ENCODE peak calls at places on chromosomes 2 and 18, in six cellular contexts. One of them, this sample, is unnamed.

GRCh38 chr2:10303174-10303633 is 500 bp downstream of the HPCAL1 start:
- DNase-seq in tibial artery: no peak
- DNase-seq in HL-60: no peak
- DNase-seq in stomach: peak
- DNase-seq in neuronal stem cell: no peak
- DNase-seq in right lobe of liver: peak
- DNase-seq in this sample: no peak

GRCh38 chr2:189657867-189658266 is 3.4 kb upstream of the ASNSD1 start:
- DNase-seq in tibial artery: no peak
- DNase-seq in HL-60: no peak
- DNase-seq in stomach: peak
- DNase-seq in neuronal stem cell: no peak
- DNase-seq in right lobe of liver: no peak
- DNase-seq in this sample: no peak

GRCh38 chr2:23322813-23323212 is 62.2 kb upstream of the KLHL29 start:
- DNase-seq in tibial artery: no peak
- DNase-seq in HL-60: no peak
- DNase-seq in stomach: no peak
- DNase-seq in neuronal stem cell: no peak
- DNase-seq in right lobe of liver: no peak
- DNase-seq in this sample: no peak

GRCh38 chr2:74428675-74429074 is 7.1 kb downstream of the WDR54 start:
- DNase-seq in tibial artery: no peak
- DNase-seq in HL-60: no peak
- DNase-seq in stomach: no peak
- DNase-seq in neuronal stem cell: no peak
- DNase-seq in right lobe of liver: no peak
- DNase-seq in this sample: no peak

GRCh38 chr2:237662671-237663093 is 35.3 kb downstream of the LRRFIP1 start:
- DNase-seq in tibial artery: peak
- DNase-seq in HL-60: peak
- DNase-seq in stomach: peak
- DNase-seq in neuronal stem cell: peak
- DNase-seq in right lobe of liver: peak
- DNase-seq in this sample: no peak

GRCh38 chr2:174688079-174688478 is 76.2 kb downstream of the CHRNA1 start:
- DNase-seq in tibial artery: no peak
- DNase-seq in HL-60: no peak
- DNase-seq in stomach: no peak
- DNase-seq in neuronal stem cell: no peak
- DNase-seq in right lobe of liver: no peak
- DNase-seq in this sample: no peak

GRCh38 chr18:475202-475624 is 25.3 kb downstream of the COLEC12 start:
- DNase-seq in tibial artery: no peak
- DNase-seq in HL-60: no peak
- DNase-seq in stomach: no peak
- DNase-seq in neuronal stem cell: no peak
- DNase-seq in right lobe of liver: no peak
- DNase-seq in this sample: no peak

GRCh38 chr18:26301681-26302080 is 75.4 kb downstream of the TAF4B start:
- DNase-seq in tibial artery: no peak
- DNase-seq in HL-60: no peak
- DNase-seq in stomach: no peak
- DNase-seq in neuronal stem cell: no peak
- DNase-seq in right lobe of liver: no peak
- DNase-seq in this sample: no peak

GRCh38 chr2:146572598-146572997 is 1272.2 kb upstream of the ACVR2A start:
- DNase-seq in tibial artery: no peak
- DNase-seq in HL-60: no peak
- DNase-seq in stomach: no peak
- DNase-seq in neuronal stem cell: no peak
- DNase-seq in right lobe of liver: no peak
- DNase-seq in this sample: no peak

GRCh38 chr2:181628590-181629585 is 28.0 kb downstream of the CERKL start:
- DNase-seq in tibial artery: no peak
- DNase-seq in HL-60: no peak
- DNase-seq in stomach: no peak
- DNase-seq in neuronal stem cell: no peak
- DNase-seq in right lobe of liver: no peak
- DNase-seq in this sample: no peak

GRCh38 chr2:7766302-7766701 is 849.1 kb downstream of the RNF144A start:
- DNase-seq in tibial artery: no peak
- DNase-seq in HL-60: no peak
- DNase-seq in stomach: no peak
- DNase-seq in neuronal stem cell: no peak
- DNase-seq in right lobe of liver: no peak
- DNase-seq in this sample: no peak

GRCh38 chr2:63058742-63059433 is 8.3 kb downstream of the OTX1 start:
- DNase-seq in tibial artery: no peak
- DNase-seq in HL-60: no peak
- DNase-seq in stomach: no peak
- DNase-seq in neuronal stem cell: peak
- DNase-seq in right lobe of liver: no peak
- DNase-seq in this sample: no peak

GRCh38 chr2:207484444-207485391 is 45.0 kb upstream of the CREB1 start:
- DNase-seq in tibial artery: no peak
- DNase-seq in HL-60: no peak
- DNase-seq in stomach: no peak
- DNase-seq in neuronal stem cell: no peak
- DNase-seq in right lobe of liver: no peak
- DNase-seq in this sample: no peak

GRCh38 chr2:86249176-86249842 is 50.1 kb downstream of the MRPL35 start:
- DNase-seq in tibial artery: peak
- DNase-seq in HL-60: no peak
- DNase-seq in stomach: no peak
- DNase-seq in neuronal stem cell: no peak
- DNase-seq in right lobe of liver: no peak
- DNase-seq in this sample: no peak

GRCh38 chr2:147789720-147790119 is 55.1 kb upstream of the ACVR2A start:
- DNase-seq in tibial artery: no peak
- DNase-seq in HL-60: no peak
- DNase-seq in stomach: no peak
- DNase-seq in neuronal stem cell: no peak
- DNase-seq in right lobe of liver: no peak
- DNase-seq in this sample: no peak

GRCh38 chr2:219500135-219500534 is 1.4 kb downstream of the GMPPA start:
- DNase-seq in tibial artery: no peak
- DNase-seq in HL-60: no peak
- DNase-seq in stomach: no peak
- DNase-seq in neuronal stem cell: no peak
- DNase-seq in right lobe of liver: no peak
- DNase-seq in this sample: no peak

GRCh38 chr18:11925800-11926481 is 17.8 kb upstream of the MPPE1 start:
- DNase-seq in tibial artery: no peak
- DNase-seq in HL-60: no peak
- DNase-seq in stomach: no peak
- DNase-seq in neuronal stem cell: no peak
- DNase-seq in right lobe of liver: no peak
- DNase-seq in this sample: no peak

GRCh38 chr2:54724560-54725342 is 1.3 kb downstream of the EML6 start:
- DNase-seq in tibial artery: no peak
- DNase-seq in HL-60: no peak
- DNase-seq in stomach: peak
- DNase-seq in neuronal stem cell: peak
- DNase-seq in right lobe of liver: peak
- DNase-seq in this sample: peak

GRCh38 chr2:2083113-2083757 is 247.8 kb downstream of the MYT1L start:
- DNase-seq in tibial artery: no peak
- DNase-seq in HL-60: no peak
- DNase-seq in stomach: peak
- DNase-seq in neuronal stem cell: no peak
- DNase-seq in right lobe of liver: no peak
- DNase-seq in this sample: no peak

GRCh38 chr2:160377204-160377995 is 116.2 kb downstream of the RBMS1 start:
- DNase-seq in tibial artery: no peak
- DNase-seq in HL-60: no peak
- DNase-seq in stomach: no peak
- DNase-seq in neuronal stem cell: no peak
- DNase-seq in right lobe of liver: no peak
- DNase-seq in this sample: no peak

GRCh38 chr2:69588403-69588802 is 55.1 kb downstream of the AAK1 start:
- DNase-seq in tibial artery: no peak
- DNase-seq in HL-60: no peak
- DNase-seq in stomach: no peak
- DNase-seq in neuronal stem cell: no peak
- DNase-seq in right lobe of liver: no peak
- DNase-seq in this sample: no peak

GRCh38 chr2:579351-579886 is 97.8 kb downstream of the TMEM18 start:
- DNase-seq in tibial artery: no peak
- DNase-seq in HL-60: no peak
- DNase-seq in stomach: no peak
- DNase-seq in neuronal stem cell: no peak
- DNase-seq in right lobe of liver: no peak
- DNase-seq in this sample: no peak

GRCh38 chr2:176830362-176830761 is 382.2 kb upstream of the HNRNPA3 start:
- DNase-seq in tibial artery: no peak
- DNase-seq in HL-60: no peak
- DNase-seq in stomach: no peak
- DNase-seq in neuronal stem cell: peak
- DNase-seq in right lobe of liver: no peak
- DNase-seq in this sample: no peak

GRCh38 chr2:162524192-162524591 is 180.3 kb downstream of the GCA start:
- DNase-seq in tibial artery: no peak
- DNase-seq in HL-60: no peak
- DNase-seq in stomach: no peak
- DNase-seq in neuronal stem cell: no peak
- DNase-seq in right lobe of liver: peak
- DNase-seq in this sample: no peak

GRCh38 chr2:43192939-43193651 is 33.3 kb downstream of the ZFP36L2 start:
- DNase-seq in tibial artery: no peak
- DNase-seq in HL-60: no peak
- DNase-seq in stomach: no peak
- DNase-seq in neuronal stem cell: no peak
- DNase-seq in right lobe of liver: no peak
- DNase-seq in this sample: no peak

GRCh38 chr2:28544405-28544914 is 48.6 kb downstream of the PLB1 start:
- DNase-seq in tibial artery: no peak
- DNase-seq in HL-60: no peak
- DNase-seq in stomach: no peak
- DNase-seq in neuronal stem cell: peak
- DNase-seq in right lobe of liver: no peak
- DNase-seq in this sample: no peak

DNA sequence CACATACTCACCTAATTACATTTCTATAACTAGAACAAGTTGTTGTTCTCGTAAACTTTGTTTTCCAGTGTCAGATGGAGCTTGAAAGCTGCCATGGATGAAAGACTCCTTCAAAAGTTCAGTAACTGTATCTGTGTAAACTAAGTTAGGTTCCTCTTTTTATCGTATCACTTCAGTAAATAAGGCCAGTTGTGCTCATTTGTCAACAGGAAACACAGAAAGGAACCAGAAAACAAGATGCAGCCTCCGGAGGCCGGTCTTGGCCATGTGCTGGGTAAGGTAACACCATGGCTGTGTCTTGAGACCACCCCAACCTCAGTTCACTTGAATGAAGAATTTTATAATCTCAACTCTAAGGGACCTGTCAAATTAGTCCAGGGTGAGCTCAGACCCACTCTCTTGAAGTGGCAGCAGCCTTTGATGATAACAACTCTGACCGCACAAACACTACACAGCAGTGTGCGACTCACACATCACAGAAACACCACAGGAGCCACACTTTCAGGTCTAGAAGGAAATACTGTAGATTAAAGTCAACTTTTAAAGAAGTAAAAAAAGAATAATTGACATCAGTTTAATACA is 213.8 kb downstream of the AFF3 start:
- DNase-seq in tibial artery: no peak
- DNase-seq in HL-60: no peak
- DNase-seq in stomach: no peak
- DNase-seq in neuronal stem cell: no peak
- DNase-seq in right lobe of liver: no peak
- DNase-seq in this sample: no peak
- H3K27ac ChIP-seq in tibial artery: no peak
- H3K27ac ChIP-seq in HL-60: no peak
- H3K27ac ChIP-seq in stomach: no peak
- H3K27ac ChIP-seq in neuronal stem cell: no peak
- H3K27ac ChIP-seq in right lobe of liver: no peak
- H3K27ac ChIP-seq in this sample: no peak

GRCh38 chr2:67628892-67629291 is 231.8 kb downstream of the ETAA1 start:
- DNase-seq in tibial artery: no peak
- DNase-seq in HL-60: no peak
- DNase-seq in stomach: no peak
- DNase-seq in neuronal stem cell: no peak
- DNase-seq in right lobe of liver: no peak
- DNase-seq in this sample: no peak

GRCh38 chr2:67626656-67627055 is 229.5 kb downstream of the ETAA1 start:
- DNase-seq in tibial artery: no peak
- DNase-seq in HL-60: no peak
- DNase-seq in stomach: no peak
- DNase-seq in neuronal stem cell: no peak
- DNase-seq in right lobe of liver: no peak
- DNase-seq in this sample: no peak

GRCh38 chr2:67633212-67633856 is 236.2 kb downstream of the ETAA1 start:
- DNase-seq in tibial artery: no peak
- DNase-seq in HL-60: no peak
- DNase-seq in stomach: no peak
- DNase-seq in neuronal stem cell: no peak
- DNase-seq in right lobe of liver: no peak
- DNase-seq in this sample: no peak

GRCh38 chr2:67627456-67627855 is 230.3 kb downstream of the ETAA1 start:
- DNase-seq in tibial artery: no peak
- DNase-seq in HL-60: no peak
- DNase-seq in stomach: no peak
- DNase-seq in neuronal stem cell: no peak
- DNase-seq in right lobe of liver: no peak
- DNase-seq in this sample: no peak

DNA sequence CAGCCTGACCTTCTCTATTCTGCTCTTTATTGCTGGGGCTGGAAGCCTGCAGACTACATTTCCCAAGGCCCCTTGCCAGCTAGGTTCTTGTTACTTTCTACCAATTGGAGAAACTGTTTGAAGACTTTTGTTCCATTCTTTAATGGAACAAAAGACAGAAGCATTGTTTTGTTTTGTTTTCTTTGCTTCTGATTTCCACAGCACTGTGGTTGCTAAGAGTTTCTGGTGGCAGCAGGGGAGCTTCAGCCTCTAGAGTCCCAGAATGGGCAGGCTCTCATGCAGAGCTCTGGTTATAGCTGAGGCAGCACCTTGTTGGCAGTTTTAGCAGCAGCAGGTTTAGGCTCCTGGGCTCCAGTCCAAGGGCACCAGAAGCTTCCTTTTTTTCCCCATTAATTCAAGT is 234.3 kb downstream of the ETAA1 start:
- DNase-seq in tibial artery: no peak
- DNase-seq in HL-60: no peak
- DNase-seq in stomach: no peak
- DNase-seq in neuronal stem cell: no peak
- DNase-seq in right lobe of liver: no peak
- DNase-seq in this sample: no peak
- H3K27ac ChIP-seq in tibial artery: no peak
- H3K27ac ChIP-seq in HL-60: no peak
- H3K27ac ChIP-seq in stomach: no peak
- H3K27ac ChIP-seq in neuronal stem cell: no peak
- H3K27ac ChIP-seq in right lobe of liver: no peak
- H3K27ac ChIP-seq in this sample: no peak

GRCh38 chr18:35715139-35715538 is 133.6 kb downstream of the GALNT1 start:
- DNase-seq in tibial artery: no peak
- DNase-seq in HL-60: no peak
- DNase-seq in stomach: no peak
- DNase-seq in neuronal stem cell: no peak
- DNase-seq in right lobe of liver: no peak
- DNase-seq in this sample: no peak
- H3K27ac ChIP-seq in tibial artery: no peak
- H3K27ac ChIP-seq in HL-60: no peak
- H3K27ac ChIP-seq in stomach: no peak
- H3K27ac ChIP-seq in neuronal stem cell: no peak
- H3K27ac ChIP-seq in right lobe of liver: no peak
- H3K27ac ChIP-seq in this sample: no peak

GRCh38 chr2:3911891-3912455 is 208.6 kb downstream of the DCDC2C start:
- DNase-seq in tibial artery: no peak
- DNase-seq in HL-60: no peak
- DNase-seq in stomach: no peak
- DNase-seq in neuronal stem cell: peak
- DNase-seq in right lobe of liver: no peak
- DNase-seq in this sample: no peak
- H3K27ac ChIP-seq in tibial artery: no peak
- H3K27ac ChIP-seq in HL-60: no peak
- H3K27ac ChIP-seq in stomach: no peak
- H3K27ac ChIP-seq in neuronal stem cell: peak
- H3K27ac ChIP-seq in right lobe of liver: no peak
- H3K27ac ChIP-seq in this sample: no peak